ENCODE peak calls at places on chromosomes 7 and 10, in seven cellular contexts. K is activated CD4-positive, alpha-beta T cell treated with anti-CD3 and anti-CD28 coated beads, Interleukin-2, amount 10 ng/mL, durations not matched to agents 7 days and 5 days; B is HS-5; I is cerebellum; H is tibial nerve; X is lower lobe of right lung; P is non-pigmented ciliary epithelial cell. W is an unnamed sample.

GRCh38 chr7:6530626-6531491 is 20.4 kb downstream of the GRID2IP start:
- DNase-seq in K (peak; percentile 53), B (no peak), I (peak; percentile 76), H (no peak), X (no peak), P (no peak), W (no peak)

GRCh38 chr7:23655433-23655832 is 24.6 kb upstream of the FAM221A start:
- DNase-seq in K (no peak), B (no peak), I (no peak), H (no peak), X (no peak), P (no peak), W (no peak)

GRCh38 chr7:136523581-136523980 is 344.9 kb upstream of the CHRM2 start:
- DNase-seq in K (no peak), B (peak; percentile 53), I (no peak), H (no peak), X (no peak), P (no peak), W (no peak)

GRCh38 chr7:100095289-100095688 is 5.9 kb downstream of the MCM7 start:
- DNase-seq in K (no peak), B (no peak), I (no peak), H (no peak), X (no peak), P (no peak), W (no peak)

GRCh38 chr10:117360994-117361667 is 14.1 kb downstream of the PDZD8 start:
- DNase-seq in K (no peak), B (no peak), I (no peak), H (no peak), X (no peak), P (no peak), W (no peak)

GRCh38 chr7:5523052-5523711 is 99.5 kb upstream of the TNRC18 start:
- DNase-seq in K (peak; percentile 28), B (no peak), I (no peak), H (no peak), X (no peak), P (no peak), W (no peak)

GRCh38 chr10:86497621-86498020 is 24.0 kb downstream of the WAPL start:
- DNase-seq in K (no peak), B (no peak), I (no peak), H (no peak), X (no peak), P (no peak), W (no peak)

GRCh38 chr7:587769-588168 is 68.1 kb upstream of the PDGFA start:
- DNase-seq in K (no peak), B (no peak), I (no peak), H (no peak), X (peak; percentile 39), P (no peak), W (no peak)

GRCh38 chr7:70133291-70133690 is 535.0 kb downstream of the AUTS2 start:
- DNase-seq in K (no peak), B (no peak), I (no peak), H (no peak), X (no peak), P (no peak), W (no peak)

GRCh38 chr10:80160361-80161128 is 28.0 kb downstream of the PLAC9 start:
- DNase-seq in K (no peak), B (no peak), I (no peak), H (no peak), X (no peak), P (no peak), W (no peak)

GRCh38 chr10:119489572-119490326 is 52.8 kb downstream of the RGS10 start:
- DNase-seq in K (peak; percentile 63), B (no peak), I (peak; percentile 15), H (no peak), X (no peak), P (no peak), W (no peak)

GRCh38 chr7:154188330-154188729 is 136.1 kb downstream of the DPP6 start:
- DNase-seq in K (no peak), B (no peak), I (no peak), H (no peak), X (no peak), P (no peak), W (no peak)

GRCh38 chr7:106423836-106424475 is 139.2 kb upstream of the NAMPT start:
- DNase-seq in K (no peak), B (no peak), I (no peak), H (no peak), X (no peak), P (no peak), W (no peak)

GRCh38 chr10:69232252-69232651 is 12.1 kb downstream of the HKDC1 start:
- DNase-seq in K (no peak), B (peak; percentile 65), I (no peak), H (no peak), X (no peak), P (peak; percentile 52), W (peak; percentile 38)

GRCh38 chr10:96491303-96491702 is 22.4 kb downstream of the TLL2 start:
- DNase-seq in K (no peak), B (no peak), I (no peak), H (no peak), X (no peak), P (no peak), W (no peak)

GRCh38 chr10:24622781-24623301 is 100.8 kb downstream of the ARHGAP21 start:
- DNase-seq in K (peak; percentile 25), B (no peak), I (peak; percentile 61), H (no peak), X (no peak), P (no peak), W (no peak)

GRCh38 chr10:78623577-78624215 is 445.1 kb upstream of the ZMIZ1 start:
- DNase-seq in K (no peak), B (peak; percentile 56), I (no peak), H (no peak), X (no peak), P (peak; percentile 54), W (peak; percentile 64)

GRCh38 chr7:32616625-32617024 is 121.3 kb downstream of the AVL9 start:
- DNase-seq in K (no peak), B (peak; percentile 74), I (no peak), H (peak; percentile 18), X (no peak), P (peak; percentile 55), W (peak; percentile 46)

GRCh38 chr7:562789-563628 is 43.4 kb upstream of the PDGFA start:
- DNase-seq in K (no peak), B (no peak), I (no peak), H (no peak), X (no peak), P (no peak), W (no peak)

GRCh38 chr10:24465899-24466615 is 257.1 kb downstream of the KIAA1217 start:
- DNase-seq in K (peak; percentile 24), B (peak; percentile 65), I (no peak), H (no peak), X (no peak), P (peak; percentile 94), W (no peak)

GRCh38 chr10:125857185-125857760 is 23.8 kb downstream of the DHX32 start:
- DNase-seq in K (no peak), B (no peak), I (no peak), H (no peak), X (no peak), P (no peak), W (no peak)

GRCh38 chr10:44293842-44294241 is 91.1 kb downstream of the CXCL12 start:
- DNase-seq in K (no peak), B (no peak), I (no peak), H (no peak), X (peak; percentile 69), P (no peak), W (no peak)

GRCh38 chr10:120980316-120980975 is 129.3 kb downstream of the WDR11 start:
- DNase-seq in K (no peak), B (no peak), I (no peak), H (no peak), X (peak; percentile 64), P (no peak), W (no peak)

GRCh38 chr10:97024181-97025073 is 161.3 kb downstream of the SLIT1 start:
- DNase-seq in K (no peak), B (peak; percentile 37), I (peak; percentile 48), H (no peak), X (no peak), P (peak; percentile 65), W (peak; percentile 49)

GRCh38 chr7:80918406-80918805 is 445 bp downstream of the SEMA3C start:
- DNase-seq in K (no peak), B (no peak), I (no peak), H (no peak), X (no peak), P (no peak), W (no peak)

GRCh38 chr7:51132661-51133060 is 183.9 kb downstream of the COBL start:
- DNase-seq in K (no peak), B (no peak), I (no peak), H (no peak), X (no peak), P (no peak), W (no peak)

GRCh38 chr7:101690061-101690460 is 61.0 kb upstream of the MYL10 start:
- DNase-seq in K (no peak), B (no peak), I (no peak), H (no peak), X (no peak), P (no peak), W (no peak)

GRCh38 chr7:39042706-39043105 is 65.0 kb downstream of the POU6F2 start:
- DNase-seq in K (no peak), B (no peak), I (no peak), H (no peak), X (no peak), P (no peak), W (no peak)

GRCh38 chr7:97006951-97007861 is 1.9 kb downstream of the DLX6 start:
- DNase-seq in K (no peak), B (no peak), I (no peak), H (no peak), X (no peak), P (no peak), W (no peak)

GRCh38 chr10:11446133-11446532 is 165.3 kb downstream of the USP6NL start:
- DNase-seq in K (no peak), B (no peak), I (no peak), H (no peak), X (no peak), P (no peak), W (no peak)

GRCh38 chr7:137081694-137082093 is 213.2 kb downstream of the CHRM2 start:
- DNase-seq in K (no peak), B (peak; percentile 37), I (peak; percentile 70), H (no peak), X (no peak), P (peak; percentile 61), W (peak; percentile 96)

GRCh38 chr10:103982639-103983038 is 15.7 kb downstream of the SLK start:
- DNase-seq in K (no peak), B (no peak), I (no peak), H (no peak), X (no peak), P (no peak), W (no peak)